ENCODE peak calls at places on chromosomes 16 and 17, in seven cellular contexts. B, R, C, X, A, U and D are unnamed samples.

GRCh38 chr17:193841-194806 is 12.7 kb upstream of the DOC2B start:
- DNase-seq in B (no peak), R (no peak), U (peak; percentile 92), A (no peak), C (no peak), X (no peak), D (no peak)

GRCh38 chr17:32784113-32784512 is 92.8 kb downstream of the MYO1D start:
- DNase-seq in A (no peak), R (no peak), B (no peak), U (no peak), C (no peak), X (no peak), D (no peak)

GRCh38 chr17:5035356-5035755 is at the start of gene SLC52A1:
- DNase-seq in C (no peak), A (no peak), U (no peak), R (no peak), X (no peak), B (no peak), D (peak; percentile 78)

GRCh38 chr17:3738562-3739295 is 15.0 kb downstream of the HASPIN start:
- DNase-seq in B (peak; percentile 57), X (peak; percentile 49), R (no peak), C (peak; percentile 61), U (peak; percentile 82), A (peak; percentile 39), D (no peak)

GRCh38 chr17:1485311-1485747 is 7.2 kb downstream of the MYO1C start:
- DNase-seq in X (peak; percentile 65), U (peak; percentile 47), R (peak; percentile 61), C (peak; percentile 55), B (no peak), A (no peak), D (peak; percentile 88)

GRCh38 chr17:50128441-50129302 is 1.3 kb downstream of the SAMD14 start:
- DNase-seq in U (no peak), R (no peak), X (no peak), C (peak; percentile 62), A (no peak), B (no peak), D (peak; percentile 88)

GRCh38 chr17:67125924-67126323 is 81.6 kb downstream of the CACNG1 start:
- DNase-seq in X (no peak), U (peak; percentile 36), A (no peak), R (no peak), B (no peak), C (no peak), D (no peak)

GRCh38 chr17:76404256-76404655 is 19.8 kb downstream of the SPHK1 start:
- DNase-seq in B (no peak), C (no peak), A (no peak), X (no peak), R (no peak), U (no peak), D (no peak)

GRCh38 chr17:82866521-82867214 is 26.8 kb upstream of the ZNF750 start:
- DNase-seq in B (no peak), U (no peak), C (peak; percentile 69), R (peak; percentile 76), A (no peak), X (peak; percentile 94), D (no peak)

GRCh38 chr16:11425140-11425539 is 79.9 kb downstream of the RMI2 start:
- DNase-seq in U (no peak), R (no peak), A (no peak), C (no peak), X (no peak), B (no peak), D (no peak)

GRCh38 chr16:27311449-27311831 is 2.3 kb upstream of the IL4R start:
- DNase-seq in U (no peak), X (no peak), B (no peak), A (no peak), C (no peak), R (no peak), D (no peak)

GRCh38 chr17:2101448-2102257 is 46.8 kb downstream of the HIC1 start:
- DNase-seq in A (peak; percentile 31), R (no peak), U (peak; percentile 86), B (peak; percentile 31), X (no peak), C (peak; percentile 78), D (no peak)

GRCh38 chr17:50559674-50560184 is 786 bp upstream of the CACNA1G start:
- DNase-seq in R (peak; percentile 50), C (peak; percentile 61), U (peak; percentile 53), X (peak; percentile 15), B (no peak), A (no peak), D (peak; percentile 98)

GRCh38 chr16:80265624-80266306 is 275.0 kb upstream of the DYNLRB2 start:
- DNase-seq in C (no peak), A (no peak), U (no peak), X (no peak), R (peak; percentile 4), B (no peak), D (no peak)

GRCh38 chr17:36149296-36149820 is 27.1 kb downstream of the TBC1D3B start:
- DNase-seq in R (peak; percentile 25), A (no peak), X (peak; percentile 36), B (no peak), C (peak; percentile 76), U (peak; percentile 14), D (no peak)

GRCh38 chr16:64253114-64253513 is 868.7 kb downstream of the CDH11 start:
- DNase-seq in A (no peak), B (no peak), U (no peak), R (no peak), C (no peak), X (no peak), D (no peak)

GRCh38 chr17:59487161-59487873 is 78.1 kb upstream of the DHX40 start:
- DNase-seq in R (peak; percentile 49), X (no peak), U (no peak), B (no peak), A (no peak), C (no peak), D (no peak)

GRCh38 chr16:70473446-70474319 is 19.3 kb downstream of the FCSK start:
- DNase-seq in X (no peak), C (no peak), R (no peak), A (no peak), B (no peak), U (no peak), D (no peak)

GRCh38 chr17:6019959-6020358 is 50.2 kb upstream of the WSCD1 start:
- DNase-seq in U (no peak), R (no peak), X (peak; percentile 75), B (no peak), C (no peak), A (no peak), D (no peak)

GRCh38 chr16:65318138-65318537 is 196.3 kb upstream of the CDH11 start:
- DNase-seq in A (no peak), B (no peak), X (no peak), U (no peak), R (no peak), C (no peak), D (peak; percentile 42)

GRCh38 chr16:21084631-21085235 is 65.9 kb downstream of the DNAH3 start:
- DNase-seq in U (no peak), R (no peak), B (no peak), A (no peak), X (no peak), C (no peak), D (no peak)

GRCh38 chr17:15892679-15893332 is 52.1 kb upstream of the ADORA2B start:
- DNase-seq in B (no peak), C (peak; percentile 70), X (peak; percentile 35), R (no peak), U (peak; percentile 29), A (no peak), D (no peak)

GRCh38 chr16:53504665-53505064 is 1.7 kb upstream of the AKTIP start:
- DNase-seq in B (no peak), C (peak; percentile 31), X (peak; percentile 17), A (no peak), R (peak; percentile 47), U (no peak), D (no peak)